ENCODE peak calls at places on chromosomes 6 and 20, in five cellular contexts. X, K, R, E and Q are unnamed samples.

GRCh38 chr6:165821754-165822153 is 158.7 kb upstream of the PDE10A start:
- DNase-seq in R (no peak), K (no peak), E (no peak), X (no peak), Q (peak; percentile 12)

GRCh38 chr6:137353842-137354397 is 134.7 kb upstream of the IFNGR1 start:
- DNase-seq in E (no peak), X (no peak), K (no peak), R (no peak), Q (no peak)

GRCh38 chr6:167855825-167856425 is 29.2 kb downstream of the AFDN start:
- DNase-seq in K (no peak), E (peak; percentile 91), X (peak; percentile 98), R (no peak), Q (peak; percentile 83)

GRCh38 chr20:22663528-22664025 is 79.2 kb upstream of the FOXA2 start:
- DNase-seq in X (no peak), K (no peak), E (no peak), R (no peak), Q (no peak)

GRCh38 chr20:32626859-32627636 is 41.9 kb upstream of the NOL4L start:
- DNase-seq in E (no peak), R (no peak), K (peak; percentile 7), X (no peak), Q (no peak)

GRCh38 chr6:54706844-54707243 is 139.7 kb upstream of the FAM83B start:
- DNase-seq in E (no peak), X (no peak), R (no peak), K (no peak), Q (no peak)

GRCh38 chr20:50302463-50303041 is 111.9 kb downstream of the CEBPB start:
- DNase-seq in E (no peak), X (peak; percentile 73), K (no peak), R (no peak), Q (no peak)

GRCh38 chr6:157314705-157315321 is 8.5 kb downstream of the TMEM242 start:
- DNase-seq in E (peak; percentile 59), K (no peak), X (peak; percentile 66), R (peak; percentile 72), Q (peak; percentile 72)

GRCh38 chr6:68313911-68314310 is 321.2 kb upstream of the ADGRB3 start:
- DNase-seq in E (no peak), K (no peak), X (peak; percentile 2), R (peak; percentile 9), Q (no peak)
- TF ChIP-seq CTCF in E (peak; percentile 31), K (no peak), X (peak; percentile 45), R (peak; percentile 43), Q (no peak)

DNA sequence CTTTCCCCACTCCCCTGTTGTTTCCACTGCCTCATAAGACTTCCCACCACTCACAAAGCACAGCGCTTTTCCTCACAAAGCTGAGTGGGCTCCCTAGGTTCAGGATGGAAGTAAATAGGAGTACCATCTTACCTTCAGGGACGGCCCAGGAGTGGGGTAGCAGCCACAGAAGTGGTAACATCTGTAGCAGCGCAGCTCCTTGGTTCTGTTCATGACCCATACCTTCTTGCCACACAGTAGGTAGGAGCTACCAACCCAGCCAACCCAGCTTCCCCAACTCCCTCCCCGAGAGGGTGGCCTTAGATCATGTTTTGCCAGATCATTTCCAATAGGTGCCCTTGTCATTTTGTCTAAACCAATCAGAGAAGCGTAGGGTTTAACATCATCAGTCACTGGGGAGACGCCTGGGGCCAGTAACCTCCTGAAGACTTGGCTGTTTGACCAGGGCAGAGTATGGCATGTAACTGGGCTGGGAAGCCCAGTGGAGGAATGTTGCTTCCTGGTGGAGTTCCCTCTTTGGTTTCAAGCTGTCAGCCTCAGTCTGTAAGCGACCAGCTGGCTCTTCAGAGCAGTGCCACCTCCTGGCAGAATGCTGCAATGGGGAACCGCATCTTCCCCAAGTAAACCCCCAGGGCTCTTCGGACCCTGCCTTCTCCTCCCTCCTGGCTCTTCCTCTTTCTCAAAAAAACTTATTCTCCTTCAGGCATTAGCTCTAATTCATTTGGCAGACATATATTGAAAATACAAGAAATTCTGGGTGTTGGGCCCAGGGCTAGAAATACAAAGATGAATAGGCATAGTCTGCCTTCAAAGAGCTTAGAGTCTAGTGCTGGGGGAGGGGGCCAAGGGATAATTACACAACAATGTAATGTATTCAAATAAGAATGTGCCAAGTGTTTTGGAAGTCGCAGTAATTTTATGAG is at the start of gene HLA-DMA:
- DNase-seq in E (no peak), R (peak; percentile 84), X (peak; percentile 77), K (peak; percentile 71), Q (peak; percentile 82)
- H3K27ac ChIP-seq in E (no peak within 1 kb of the TSS), R (no peak within 1 kb of the TSS), X (no peak within 1 kb of the TSS), K (peak within 1 kb of the TSS; percentile 5), Q (no peak within 1 kb of the TSS)

GRCh38 chr6:158660331-158660730 is 10.5 kb downstream of the SYTL3 start:
- DNase-seq in X (no peak), E (no peak), K (peak; percentile 57), R (peak; percentile 34), Q (peak; percentile 55)
- TF ChIP-seq CTCF in X (peak; percentile 37), E (peak; percentile 43), K (peak; percentile 83), R (peak; percentile 57), Q (peak; percentile 48)

GRCh38 chr6:115577270-115577669 is 483.4 kb downstream of the FRK start:
- DNase-seq in K (no peak), R (no peak), X (no peak), E (no peak), Q (no peak)
- H3K27ac ChIP-seq in K (no peak overlapping the region), R (no peak overlapping the region), X (no peak overlapping the region), E (no peak overlapping the region), Q (no peak overlapping the region)

GRCh38 chr6:123777554-123777953 is 26.1 kb upstream of the NKAIN2 start:
- DNase-seq in E (peak; percentile 18), K (no peak), X (no peak), R (no peak), Q (peak; percentile 7)
- TF ChIP-seq CTCF in E (peak; percentile 70), K (no peak), X (peak; percentile 13), R (no peak), Q (peak; percentile 43)

DNA sequence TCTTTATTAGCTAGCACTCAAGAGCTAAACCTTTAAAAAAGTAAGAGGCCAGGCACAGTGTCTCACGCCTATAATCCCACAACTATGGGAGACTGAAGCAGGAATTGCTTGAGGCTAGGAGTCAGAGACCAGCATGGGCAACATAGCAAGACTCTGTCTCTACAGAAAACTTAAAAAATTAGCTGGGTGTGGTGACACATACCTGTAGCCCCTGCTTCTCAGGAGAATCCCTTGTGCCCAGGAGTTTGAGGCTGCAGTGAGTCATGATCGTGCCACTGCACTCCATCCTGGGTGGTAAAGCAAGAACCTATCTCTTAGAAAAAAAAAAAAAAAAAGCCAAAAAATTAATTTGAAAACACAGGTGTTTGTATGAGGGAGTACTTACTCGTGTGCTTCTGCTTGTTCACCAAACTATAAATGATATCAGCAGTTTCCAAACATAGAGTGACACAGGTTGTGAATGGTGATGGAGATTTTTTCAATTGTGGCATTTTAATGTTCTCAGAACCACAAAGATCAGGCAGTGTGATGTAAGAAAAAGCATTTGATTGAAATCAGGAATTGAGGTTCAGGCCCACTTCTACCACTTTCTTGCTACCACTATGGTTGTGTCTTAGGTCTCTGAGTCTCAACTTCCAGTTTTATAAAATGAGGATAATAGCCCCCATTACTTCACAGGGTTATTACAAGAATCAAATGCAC is 104.9 kb downstream of the FOXO3 start:
- DNase-seq in X (no peak), E (no peak), R (no peak), K (no peak), Q (no peak)
- H3K27ac ChIP-seq in X (no peak overlapping the region), E (no peak overlapping the region), R (no peak overlapping the region), K (no peak overlapping the region), Q (no peak overlapping the region)

GRCh38 chr6:148700047-148700712 is 46.6 kb upstream of the UST start:
- DNase-seq in X (no peak), E (no peak), R (no peak), K (no peak), Q (no peak)
- TF ChIP-seq CTCF in X (no peak), E (no peak), R (no peak), K (no peak), Q (peak; percentile 11)

DNA sequence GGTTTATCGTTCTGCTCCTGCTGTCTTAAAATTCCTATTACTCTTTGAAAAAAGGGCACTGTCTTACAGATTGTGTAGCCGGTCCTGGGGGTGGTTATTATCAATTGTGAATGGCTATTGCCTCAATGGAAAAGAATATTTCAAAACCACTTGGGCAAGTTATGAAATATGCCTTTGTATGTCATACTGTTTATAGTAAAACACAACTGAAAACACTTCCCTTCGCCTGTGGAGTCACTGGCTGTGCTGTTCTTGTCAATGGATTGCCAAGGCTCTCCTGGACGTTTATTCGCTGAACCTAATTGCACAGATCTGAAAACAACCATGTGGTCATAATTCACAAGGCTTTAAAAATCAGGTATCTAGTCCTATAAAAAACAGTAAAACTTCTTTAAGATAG is 47.8 kb upstream of the TAGAP start:
- DNase-seq in E (no peak), X (no peak), K (no peak), R (no peak), Q (no peak)
- H3K27ac ChIP-seq in E (no peak overlapping the region), X (no peak overlapping the region), K (no peak overlapping the region), R (no peak overlapping the region), Q (no peak overlapping the region)